ENCODE peak calls at places on chromosome 14, in five cellular contexts. C is K562, I is Panc1, R is HCT116, Z is A549. U is an unnamed sample.

GRCh38 chr14:38336298-38336697 is 80.4 kb upstream of the CLEC14A start:
- DNase-seq in C (no peak), I (no peak), R (no peak), Z (no peak), U (no peak)

GRCh38 chr14:70601162-70601561 is 707 bp upstream of the MED6 start:
- DNase-seq in C (no peak), I (no peak), R (no peak), Z (no peak), U (no peak)

GRCh38 chr14:72879431-72879830 is 14.5 kb downstream of the DPF3 start:
- DNase-seq in C (no peak), I (no peak), R (no peak), Z (no peak), U (no peak)

GRCh38 chr14:24310666-24311604 is at the start of gene LTB4R:
- DNase-seq in C (no peak), I (no peak), R (no peak), Z (no peak), U (peak)

GRCh38 chr14:31834616-31835015 is 242.5 kb upstream of the ARHGAP5 start:
- DNase-seq in C (no peak), I (no peak), R (no peak), Z (no peak), U (no peak)

GRCh38 chr14:105519946-105520698 is 6.3 kb upstream of the TMEM121 start:
- DNase-seq in C (no peak), I (no peak), R (no peak), Z (no peak), U (no peak)

GRCh38 chr14:104756477-104757237 is 3.7 kb downstream of the SIVA1 start:
- DNase-seq in C (no peak), I (no peak), R (no peak), Z (no peak), U (peak)

GRCh38 chr14:71300474-71301359 is 393.5 kb downstream of the PCNX1 start:
- DNase-seq in C (no peak), I (no peak), R (no peak), Z (no peak), U (no peak)

GRCh38 chr14:60777856-60778578 is 43.5 kb downstream of the MNAT1 start:
- DNase-seq in C (no peak), I (no peak), R (no peak), Z (no peak), U (no peak)

GRCh38 chr14:30330452-30330851 is 228.5 kb upstream of the G2E3 start:
- DNase-seq in C (peak), I (no peak), R (peak), Z (no peak), U (no peak)

GRCh38 chr14:103711516-103712431 is 3.5 kb downstream of the XRCC3 start:
- DNase-seq in C (no peak), I (no peak), R (no peak), Z (no peak), U (no peak)

GRCh38 chr14:55979096-55979495 is 139.1 kb upstream of the PELI2 start:
- DNase-seq in C (no peak), I (no peak), R (no peak), Z (no peak), U (no peak)

GRCh38 chr14:20855652-20856291 is 35.4 kb upstream of the RNASE3 start:
- DNase-seq in C (peak), I (peak), R (peak), Z (peak), U (peak)

GRCh38 chr14:102545461-102546265 is 36.1 kb upstream of the ANKRD9 start:
- DNase-seq in C (no peak), I (no peak), R (no peak), Z (no peak), U (no peak)

GRCh38 chr14:75636100-75636692 is 24.5 kb downstream of the ERG28 start:
- DNase-seq in C (no peak), I (no peak), R (no peak), Z (no peak), U (no peak)

GRCh38 chr14:37343307-37344094 is 145.8 kb downstream of the MIPOL1 start:
- DNase-seq in C (no peak), I (no peak), R (no peak), Z (no peak), U (no peak)

GRCh38 chr14:105299654-105300541 is 903 bp downstream of the BRF1 start:
- DNase-seq in C (no peak), I (no peak), R (no peak), Z (no peak), U (no peak)

GRCh38 chr14:102541771-102542170 is 32.2 kb upstream of the ANKRD9 start:
- DNase-seq in C (no peak), I (no peak), R (no peak), Z (no peak), U (no peak)

GRCh38 chr14:68690106-68690960 is 102.5 kb downstream of the ZFP36L1 start:
- DNase-seq in C (no peak), I (no peak), R (no peak), Z (no peak), U (no peak)

GRCh38 chr14:87334997-87335675 is 657.8 kb downstream of the GALC start:
- DNase-seq in C (no peak), I (no peak), R (no peak), Z (no peak), U (no peak)

GRCh38 chr14:24139272-24139934 is 2.0 kb downstream of the EMC9 start:
- DNase-seq in C (no peak), I (no peak), R (no peak), Z (peak), U (no peak)

GRCh38 chr14:61385002-61385685 is 63.8 kb downstream of the PRKCH start:
- DNase-seq in C (no peak), I (no peak), R (no peak), Z (no peak), U (no peak)

GRCh38 chr14:104282332-104283196 is 144.2 kb downstream of the KIF26A start:
- DNase-seq in C (no peak), I (no peak), R (no peak), Z (no peak), U (no peak)

GRCh38 chr14:103594265-103594664 is 31.5 kb downstream of the COA8 start:
- DNase-seq in C (no peak), I (no peak), R (no peak), Z (no peak), U (no peak)

GRCh38 chr14:52922656-52923055 is 28.2 kb downstream of the FERMT2 start:
- DNase-seq in C (no peak), I (no peak), R (no peak), Z (no peak), U (no peak)

GRCh38 chr14:22500954-22501353 is 88.1 kb downstream of the DAD1 start:
- DNase-seq in C (no peak), I (no peak), R (no peak), Z (no peak), U (no peak)

GRCh38 chr14:22494486-22495135 is 94.4 kb downstream of the DAD1 start:
- DNase-seq in C (no peak), I (no peak), R (no peak), Z (no peak), U (no peak)

GRCh38 chr14:22500525-22500924 is 88.5 kb downstream of the DAD1 start:
- DNase-seq in C (no peak), I (no peak), R (no peak), Z (no peak), U (no peak)

GRCh38 chr14:22497144-22497423 is 91.9 kb downstream of the DAD1 start:
- DNase-seq in C (no peak), I (no peak), R (no peak), Z (no peak), U (no peak)

DNA sequence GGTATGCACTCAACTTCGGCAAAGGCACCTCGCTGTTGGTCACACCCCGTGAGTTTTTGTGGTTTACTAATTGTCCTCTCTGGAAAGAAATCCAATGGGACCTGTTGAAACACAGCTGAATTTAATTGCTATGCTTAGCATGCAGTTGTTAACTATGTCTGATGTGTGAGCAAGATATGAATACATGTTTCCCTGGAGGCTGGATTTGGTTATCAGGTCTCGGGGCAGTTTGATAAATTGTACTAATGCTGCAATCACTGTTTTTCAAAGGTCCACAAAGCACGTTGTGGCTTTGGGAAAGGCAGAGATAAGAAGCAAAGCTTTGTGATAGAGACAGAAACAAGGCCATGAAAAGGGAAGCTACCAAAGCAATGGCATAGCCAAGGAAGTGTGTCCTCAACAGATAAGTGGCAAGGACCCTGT is 91.3 kb downstream of the DAD1 start:
- DNase-seq in C (no peak), I (no peak), R (no peak), Z (no peak), U (no peak)
- TF ChIP-seq REST in C (no peak), I (no peak), R (no peak), Z (no peak), U (no peak)

DNA sequence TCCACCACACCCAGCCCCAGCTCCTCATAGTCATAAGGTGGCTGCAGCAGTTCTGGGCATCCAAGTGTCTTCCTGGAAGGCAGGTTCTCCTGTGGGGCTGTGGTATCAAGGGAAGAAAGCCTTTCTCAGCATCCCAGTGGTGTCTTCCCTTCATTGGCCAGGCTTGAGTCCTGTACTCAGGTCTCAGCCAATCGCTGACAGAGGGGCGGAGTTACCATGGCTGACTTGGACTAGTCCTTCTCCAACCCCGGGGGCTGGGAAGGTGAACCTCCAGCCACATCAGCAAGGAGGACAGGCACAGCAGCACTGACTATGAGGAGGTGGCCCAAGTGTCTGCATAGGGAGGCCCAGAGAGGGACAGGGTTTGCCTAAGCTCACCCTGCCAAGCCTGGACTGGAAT is 64.0 kb upstream of the SLC24A4 start:
- DNase-seq in C (peak), I (no peak), R (no peak), Z (no peak), U (no peak)
- H3K27ac ChIP-seq in C (no peak), I (no peak), R (no peak), Z (no peak), U (no peak)

GRCh38 chr14:28348797-28349196 is 417.8 kb upstream of the FOXG1 start:
- DNase-seq in C (no peak), I (no peak), R (no peak), Z (no peak), U (no peak)

DNA sequence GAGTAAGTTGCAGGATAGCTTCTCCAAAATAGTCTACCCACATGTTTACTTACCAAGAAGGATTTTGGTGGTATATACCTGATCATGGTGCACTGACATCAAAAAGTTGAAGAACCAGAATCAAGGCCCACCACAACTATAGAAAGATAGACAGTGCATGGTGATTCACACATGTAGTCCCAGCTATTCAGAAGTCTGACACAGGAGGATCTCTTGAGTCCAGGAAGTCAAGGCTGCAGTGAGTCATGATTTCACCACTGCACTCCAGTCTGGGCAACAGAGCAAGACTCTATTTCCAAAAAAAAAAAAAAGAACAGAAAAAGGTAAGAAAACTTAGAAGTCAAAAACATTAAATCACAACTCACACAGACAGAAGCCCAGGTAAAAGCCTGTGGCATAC is 422.2 kb upstream of the FOXG1 start:
- DNase-seq in C (no peak), I (no peak), R (no peak), Z (no peak), U (no peak)
- TF ChIP-seq REST in C (no peak), I (no peak), R (no peak), Z (no peak), U (no peak)

GRCh38 chr14:49853158-49853477 is 530 bp upstream of the NEMF start:
- DNase-seq in C (no peak), I (no peak), R (no peak), Z (no peak), U (no peak)
- H3K27ac ChIP-seq in C (peak), I (peak), R (peak), Z (peak), U (peak)

DNA sequence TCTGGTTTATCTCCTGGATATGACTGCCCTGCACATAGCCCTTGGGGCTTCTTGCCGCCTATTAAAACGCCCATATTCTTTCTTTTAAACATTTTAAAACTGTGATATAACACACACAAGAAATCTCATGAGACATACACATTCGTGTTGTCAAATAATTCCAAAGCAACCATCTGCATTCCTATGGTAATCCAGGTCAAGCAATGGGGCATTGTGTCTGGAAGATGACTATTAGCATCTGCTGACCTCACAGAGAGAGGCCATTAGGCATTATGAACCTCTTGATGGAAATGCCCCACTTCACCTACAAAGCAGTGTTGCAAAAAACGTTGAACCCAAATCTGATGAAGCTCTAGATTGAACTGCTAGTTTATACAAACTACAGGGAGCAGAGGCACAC is 513.8 kb upstream of the CCDC196 start:
- DNase-seq in C (no peak), I (no peak), R (no peak), Z (no peak), U (no peak)
- TF ChIP-seq REST in C (no peak), I (no peak), R (no peak), Z (no peak), U (no peak)

DNA sequence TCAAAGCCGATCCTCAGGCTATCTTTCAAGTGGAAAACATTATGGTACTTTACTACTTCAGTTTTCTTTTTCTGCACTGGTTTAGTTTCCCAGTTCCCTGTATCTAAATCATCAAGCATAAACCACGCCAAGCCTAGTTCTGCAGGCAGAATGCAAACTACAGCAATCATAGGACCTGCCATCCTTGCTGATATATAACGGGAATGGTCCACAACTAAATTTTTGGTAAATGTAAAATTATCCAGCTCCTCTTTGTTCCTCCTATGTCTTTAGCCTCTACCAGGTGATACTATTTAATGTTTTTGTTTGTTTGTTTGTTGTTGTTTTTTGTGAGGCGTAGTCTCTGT is 19.3 kb upstream of the PALS1 start:
- DNase-seq in C (no peak), I (no peak), R (no peak), Z (no peak), U (no peak)
- H3K27ac ChIP-seq in C (no peak), I (peak), R (no peak), Z (no peak), U (no peak)

GRCh38 chr14:50087350-50088116 is 28.8 kb downstream of the VCPKMT start:
- DNase-seq in C (peak), I (no peak), R (no peak), Z (no peak), U (no peak)
- TF ChIP-seq REST in C (no peak), I (no peak), R (no peak), Z (no peak), U (no peak)

GRCh38 chr14:50659327-50659974 is 8.7 kb downstream of the SAV1 start:
- DNase-seq in C (no peak), I (no peak), R (no peak), Z (no peak), U (no peak)

GRCh38 chr14:50657753-50658152 is 10.4 kb downstream of the SAV1 start:
- DNase-seq in C (no peak), I (no peak), R (no peak), Z (no peak), U (no peak)

DNA sequence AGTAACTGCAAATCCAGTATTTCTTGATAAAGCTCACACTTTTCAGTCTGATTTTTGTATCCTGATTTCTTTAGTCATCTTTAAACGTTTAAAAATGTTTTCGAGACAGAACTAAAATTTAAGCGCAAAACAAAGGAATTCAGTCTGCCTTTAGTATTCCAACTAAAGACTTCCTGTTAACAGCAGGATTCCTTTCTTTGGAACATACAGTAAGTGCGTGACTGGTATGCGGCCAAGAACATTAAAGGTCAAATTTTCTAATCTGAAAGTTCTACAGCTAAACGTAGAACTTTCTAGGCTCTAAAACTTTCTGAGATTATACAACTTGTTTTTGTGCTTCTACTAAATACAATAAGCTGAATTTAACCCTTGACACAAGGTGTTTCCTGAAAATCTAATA is 9.9 kb downstream of the SAV1 start:
- DNase-seq in C (no peak), I (no peak), R (no peak), Z (no peak), U (no peak)
- H3K27ac ChIP-seq in C (no peak), I (no peak), R (no peak), Z (peak), U (no peak)

U was measured in HL-60.